ENCODE peak calls at places on chromosomes 4 and X, in nine cellular contexts. One of them, this sample, is unnamed.

GRCh38 chr4:68433582-68433981 is 13.7 kb upstream of the TMPRSS11E start:
- DNase-seq in aorta: no peak
- DNase-seq in hepatocyte: no peak
- DNase-seq in CD8-positive, alpha-beta T cell: no peak
- DNase-seq in transverse colon: no peak
- DNase-seq in heart left ventricle: no peak
- DNase-seq in naive thymus-derived CD4-positive, alpha-beta T cell: no peak
- DNase-seq in right lobe of liver: no peak
- DNase-seq in CD8-positive, alpha-beta memory T cell: no peak
- DNase-seq in this sample: no peak

GRCh38 chr4:6200011-6200921 is at the start of gene JAKMIP1:
- DNase-seq in aorta: peak; percentile 83
- DNase-seq in hepatocyte: peak; percentile 88
- DNase-seq in CD8-positive, alpha-beta T cell: peak; percentile 80
- DNase-seq in transverse colon: peak; percentile 82
- DNase-seq in heart left ventricle: peak; percentile 70
- DNase-seq in naive thymus-derived CD4-positive, alpha-beta T cell: peak; percentile 60
- DNase-seq in right lobe of liver: peak; percentile 79
- DNase-seq in CD8-positive, alpha-beta memory T cell: peak; percentile 83
- DNase-seq in this sample: no peak

GRCh38 chr4:138275946-138276621 is 33.9 kb upstream of the SLC7A11 start:
- DNase-seq in aorta: no peak
- DNase-seq in hepatocyte: no peak
- DNase-seq in CD8-positive, alpha-beta T cell: no peak
- DNase-seq in transverse colon: no peak
- DNase-seq in heart left ventricle: no peak
- DNase-seq in naive thymus-derived CD4-positive, alpha-beta T cell: no peak
- DNase-seq in right lobe of liver: no peak
- DNase-seq in CD8-positive, alpha-beta memory T cell: no peak
- DNase-seq in this sample: no peak

GRCh38 chrX:3939967-3940610 is 226.6 kb upstream of the PRKX start:
- DNase-seq in aorta: no peak
- DNase-seq in hepatocyte: peak; percentile 42
- DNase-seq in CD8-positive, alpha-beta T cell: no peak
- DNase-seq in transverse colon: no peak
- DNase-seq in heart left ventricle: no peak
- DNase-seq in naive thymus-derived CD4-positive, alpha-beta T cell: no peak
- DNase-seq in right lobe of liver: no peak
- DNase-seq in CD8-positive, alpha-beta memory T cell: peak; percentile 4
- DNase-seq in this sample: no peak

GRCh38 chr4:111400736-111401135 is 744.5 kb upstream of the FAM241A start:
- DNase-seq in aorta: no peak
- DNase-seq in hepatocyte: peak; percentile 26
- DNase-seq in CD8-positive, alpha-beta T cell: no peak
- DNase-seq in transverse colon: no peak
- DNase-seq in heart left ventricle: peak; percentile 21
- DNase-seq in naive thymus-derived CD4-positive, alpha-beta T cell: no peak
- DNase-seq in right lobe of liver: no peak
- DNase-seq in CD8-positive, alpha-beta memory T cell: no peak
- DNase-seq in this sample: no peak

GRCh38 chrX:14902536-14902935 is 29.3 kb downstream of the MOSPD2 start:
- DNase-seq in aorta: no peak
- DNase-seq in hepatocyte: no peak
- DNase-seq in CD8-positive, alpha-beta T cell: no peak
- DNase-seq in transverse colon: no peak
- DNase-seq in heart left ventricle: no peak
- DNase-seq in naive thymus-derived CD4-positive, alpha-beta T cell: no peak
- DNase-seq in right lobe of liver: no peak
- DNase-seq in CD8-positive, alpha-beta memory T cell: no peak
- DNase-seq in this sample: no peak

GRCh38 chr4:90099795-90100194 is 27.4 kb upstream of the CCSER1 start:
- DNase-seq in aorta: no peak
- DNase-seq in hepatocyte: no peak
- DNase-seq in CD8-positive, alpha-beta T cell: no peak
- DNase-seq in transverse colon: no peak
- DNase-seq in heart left ventricle: no peak
- DNase-seq in naive thymus-derived CD4-positive, alpha-beta T cell: no peak
- DNase-seq in right lobe of liver: no peak
- DNase-seq in CD8-positive, alpha-beta memory T cell: no peak
- DNase-seq in this sample: no peak

GRCh38 chr4:62898115-62898514 is 1511.1 kb downstream of the TECRL start:
- DNase-seq in aorta: peak; percentile 61
- DNase-seq in hepatocyte: no peak
- DNase-seq in CD8-positive, alpha-beta T cell: no peak
- DNase-seq in transverse colon: no peak
- DNase-seq in heart left ventricle: no peak
- DNase-seq in naive thymus-derived CD4-positive, alpha-beta T cell: no peak
- DNase-seq in right lobe of liver: peak; percentile 41
- DNase-seq in CD8-positive, alpha-beta memory T cell: no peak
- DNase-seq in this sample: no peak

GRCh38 chr4:26854701-26855100 is 5.9 kb upstream of the STIM2 start:
- DNase-seq in aorta: no peak
- DNase-seq in hepatocyte: no peak
- DNase-seq in CD8-positive, alpha-beta T cell: no peak
- DNase-seq in transverse colon: no peak
- DNase-seq in heart left ventricle: no peak
- DNase-seq in naive thymus-derived CD4-positive, alpha-beta T cell: no peak
- DNase-seq in right lobe of liver: no peak
- DNase-seq in CD8-positive, alpha-beta memory T cell: no peak
- DNase-seq in this sample: no peak

GRCh38 chr4:8211229-8211628 is 12.1 kb downstream of the SH3TC1 start:
- DNase-seq in aorta: no peak
- DNase-seq in hepatocyte: no peak
- DNase-seq in CD8-positive, alpha-beta T cell: no peak
- DNase-seq in transverse colon: no peak
- DNase-seq in heart left ventricle: no peak
- DNase-seq in naive thymus-derived CD4-positive, alpha-beta T cell: no peak
- DNase-seq in right lobe of liver: no peak
- DNase-seq in CD8-positive, alpha-beta memory T cell: no peak
- DNase-seq in this sample: no peak

GRCh38 chrX:107581923-107582322 is 46.4 kb upstream of the PRPS1 start:
- DNase-seq in aorta: no peak
- DNase-seq in hepatocyte: no peak
- DNase-seq in CD8-positive, alpha-beta T cell: no peak
- DNase-seq in transverse colon: no peak
- DNase-seq in heart left ventricle: no peak
- DNase-seq in naive thymus-derived CD4-positive, alpha-beta T cell: no peak
- DNase-seq in right lobe of liver: no peak
- DNase-seq in CD8-positive, alpha-beta memory T cell: no peak
- DNase-seq in this sample: no peak

GRCh38 chr4:25233194-25233593 is 639 bp upstream of the PI4K2B start:
- DNase-seq in aorta: no peak
- DNase-seq in hepatocyte: no peak
- DNase-seq in CD8-positive, alpha-beta T cell: no peak
- DNase-seq in transverse colon: no peak
- DNase-seq in heart left ventricle: no peak
- DNase-seq in naive thymus-derived CD4-positive, alpha-beta T cell: no peak
- DNase-seq in right lobe of liver: no peak
- DNase-seq in CD8-positive, alpha-beta memory T cell: no peak
- DNase-seq in this sample: no peak

DNA sequence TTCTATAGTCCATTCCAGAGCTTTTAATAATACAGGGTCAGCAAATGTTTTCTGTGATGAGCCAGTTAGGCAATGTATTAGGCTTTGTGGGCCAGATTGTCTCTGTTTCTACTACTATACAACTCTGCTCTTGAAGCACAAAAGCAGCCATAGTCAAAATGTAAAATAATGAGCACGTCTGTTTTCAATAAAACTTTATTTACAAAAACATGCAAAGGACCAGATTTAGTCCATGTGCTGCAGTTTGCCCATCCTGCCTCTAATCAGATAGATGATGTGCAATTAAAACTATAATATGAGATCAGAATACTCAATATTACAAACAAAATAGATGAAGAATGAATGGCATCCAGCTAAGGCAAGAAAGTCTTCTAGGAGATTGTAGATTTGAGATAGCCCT is 127.8 kb upstream of the FRMPD4 start:
- DNase-seq in aorta: no peak
- DNase-seq in hepatocyte: no peak
- DNase-seq in CD8-positive, alpha-beta T cell: no peak
- DNase-seq in transverse colon: no peak
- DNase-seq in heart left ventricle: no peak
- DNase-seq in naive thymus-derived CD4-positive, alpha-beta T cell: no peak
- DNase-seq in right lobe of liver: no peak
- DNase-seq in CD8-positive, alpha-beta memory T cell: no peak
- DNase-seq in this sample: no peak
- H3K4me1 ChIP-seq in aorta: no peaks in the 10 kb centered on the region
- H3K4me1 ChIP-seq in hepatocyte: no peaks in the 10 kb centered on the region
- H3K4me1 ChIP-seq in CD8-positive, alpha-beta T cell: no peaks in the 10 kb centered on the region
- H3K4me1 ChIP-seq in transverse colon: no peaks in the 10 kb centered on the region
- H3K4me1 ChIP-seq in heart left ventricle: no peaks in the 10 kb centered on the region
- H3K4me1 ChIP-seq in naive thymus-derived CD4-positive, alpha-beta T cell: no peaks in the 10 kb centered on the region
- H3K4me1 ChIP-seq in right lobe of liver: no peaks in the 10 kb centered on the region
- H3K4me1 ChIP-seq in CD8-positive, alpha-beta memory T cell: no peaks in the 10 kb centered on the region
- H3K4me1 ChIP-seq in this sample: no peaks in the 10 kb centered on the region

DNA sequence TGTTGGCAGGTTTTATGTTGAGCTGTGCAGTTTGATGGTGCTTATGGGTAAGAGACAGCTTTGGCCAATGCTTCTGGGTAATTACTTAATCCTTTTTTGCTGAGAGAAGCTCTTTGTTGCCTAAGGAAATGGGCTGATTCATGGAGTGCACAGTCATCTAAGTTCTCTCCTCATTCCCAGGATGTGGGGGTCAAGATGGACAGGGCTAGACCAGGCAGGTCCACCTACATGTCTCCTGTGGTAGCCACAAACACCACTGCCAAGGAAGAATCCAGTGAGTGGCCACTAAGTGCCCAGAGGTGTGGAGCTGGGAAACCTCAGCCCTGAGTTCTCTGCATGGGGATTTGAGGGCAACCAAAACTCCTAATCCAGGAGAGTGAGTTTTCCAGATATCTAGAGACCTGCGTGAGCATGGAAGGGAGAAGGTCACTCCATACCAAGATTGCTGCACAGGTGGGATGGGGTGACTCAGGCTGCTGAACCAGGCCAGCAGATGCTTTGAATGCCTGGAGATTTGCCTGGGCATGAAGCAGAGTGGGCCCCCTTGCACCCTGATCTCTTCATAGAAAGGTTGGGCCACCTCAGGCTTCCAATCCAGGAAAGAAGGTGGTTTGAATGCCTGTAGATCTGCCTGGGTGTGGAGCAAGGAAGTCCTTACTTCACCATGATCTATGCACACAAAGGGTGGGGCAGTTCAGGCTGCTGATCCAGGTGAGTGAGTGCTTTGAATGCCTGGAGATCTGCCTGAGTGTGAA is 234.8 kb upstream of the GNPDA2 start:
- DNase-seq in aorta: no peak
- DNase-seq in hepatocyte: no peak
- DNase-seq in CD8-positive, alpha-beta T cell: no peak
- DNase-seq in transverse colon: no peak
- DNase-seq in heart left ventricle: no peak
- DNase-seq in naive thymus-derived CD4-positive, alpha-beta T cell: no peak
- DNase-seq in right lobe of liver: no peak
- DNase-seq in CD8-positive, alpha-beta memory T cell: no peak
- DNase-seq in this sample: no peak
- H3K27ac ChIP-seq in aorta: no peak overlapping the region
- H3K27ac ChIP-seq in hepatocyte: no peak overlapping the region
- H3K27ac ChIP-seq in CD8-positive, alpha-beta T cell: no peak overlapping the region
- H3K27ac ChIP-seq in transverse colon: no peak overlapping the region
- H3K27ac ChIP-seq in heart left ventricle: no peak overlapping the region
- H3K27ac ChIP-seq in naive thymus-derived CD4-positive, alpha-beta T cell: no peak overlapping the region
- H3K27ac ChIP-seq in right lobe of liver: no peak overlapping the region
- H3K27ac ChIP-seq in CD8-positive, alpha-beta memory T cell: no peak overlapping the region
- H3K27ac ChIP-seq in this sample: no peak overlapping the region

GRCh38 chrX:42096262-42096939 is 173.0 kb upstream of the CASK start:
- DNase-seq in aorta: no peak
- DNase-seq in hepatocyte: peak; percentile 77
- DNase-seq in CD8-positive, alpha-beta T cell: no peak
- DNase-seq in transverse colon: no peak
- DNase-seq in heart left ventricle: peak; percentile 26
- DNase-seq in naive thymus-derived CD4-positive, alpha-beta T cell: no peak
- DNase-seq in right lobe of liver: no peak
- DNase-seq in CD8-positive, alpha-beta memory T cell: no peak
- DNase-seq in this sample: peak; percentile 78

GRCh38 chrX:42094208-42094607 is 170.9 kb upstream of the CASK start:
- DNase-seq in aorta: no peak
- DNase-seq in hepatocyte: peak; percentile 12
- DNase-seq in CD8-positive, alpha-beta T cell: no peak
- DNase-seq in transverse colon: no peak
- DNase-seq in heart left ventricle: no peak
- DNase-seq in naive thymus-derived CD4-positive, alpha-beta T cell: no peak
- DNase-seq in right lobe of liver: no peak
- DNase-seq in CD8-positive, alpha-beta memory T cell: no peak
- DNase-seq in this sample: no peak

GRCh38 chrX:42093756-42094155 is 170.4 kb upstream of the CASK start:
- DNase-seq in aorta: no peak
- DNase-seq in hepatocyte: peak; percentile 10
- DNase-seq in CD8-positive, alpha-beta T cell: no peak
- DNase-seq in transverse colon: no peak
- DNase-seq in heart left ventricle: no peak
- DNase-seq in naive thymus-derived CD4-positive, alpha-beta T cell: no peak
- DNase-seq in right lobe of liver: no peak
- DNase-seq in CD8-positive, alpha-beta memory T cell: no peak
- DNase-seq in this sample: no peak

GRCh38 chrX:42098897-42099296 is 175.5 kb upstream of the CASK start:
- DNase-seq in aorta: no peak
- DNase-seq in hepatocyte: no peak
- DNase-seq in CD8-positive, alpha-beta T cell: no peak
- DNase-seq in transverse colon: no peak
- DNase-seq in heart left ventricle: peak; percentile 20
- DNase-seq in naive thymus-derived CD4-positive, alpha-beta T cell: no peak
- DNase-seq in right lobe of liver: no peak
- DNase-seq in CD8-positive, alpha-beta memory T cell: no peak
- DNase-seq in this sample: no peak

DNA sequence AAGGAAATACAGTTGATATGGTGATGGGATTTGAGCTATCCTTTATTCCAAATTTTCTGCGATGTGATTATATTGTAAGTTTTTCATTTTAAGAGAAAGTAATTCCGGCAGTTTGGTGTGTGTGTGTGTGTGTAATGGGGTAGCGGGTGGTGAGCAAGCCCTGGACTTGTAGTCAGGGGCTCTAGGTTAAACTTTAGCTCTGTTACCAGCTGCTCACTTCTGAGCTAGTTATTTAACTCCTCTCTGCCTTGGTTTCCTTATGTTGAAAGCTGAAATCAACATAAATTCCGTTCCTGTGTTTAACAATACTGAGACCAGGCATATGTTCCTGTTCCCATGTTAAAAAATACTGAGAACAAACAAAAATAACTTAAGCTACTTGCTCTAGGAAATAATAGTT is 174.1 kb upstream of the CASK start:
- DNase-seq in aorta: no peak
- DNase-seq in hepatocyte: no peak
- DNase-seq in CD8-positive, alpha-beta T cell: no peak
- DNase-seq in transverse colon: no peak
- DNase-seq in heart left ventricle: no peak
- DNase-seq in naive thymus-derived CD4-positive, alpha-beta T cell: no peak
- DNase-seq in right lobe of liver: no peak
- DNase-seq in CD8-positive, alpha-beta memory T cell: no peak
- DNase-seq in this sample: no peak
- H3K9me3 ChIP-seq in aorta: no peaks in the 10 kb centered on the region
- H3K9me3 ChIP-seq in hepatocyte: no peaks in the 10 kb centered on the region
- H3K9me3 ChIP-seq in CD8-positive, alpha-beta T cell: no peaks in the 10 kb centered on the region
- H3K9me3 ChIP-seq in transverse colon: no peaks in the 10 kb centered on the region
- H3K9me3 ChIP-seq in heart left ventricle: no peaks in the 10 kb centered on the region
- H3K9me3 ChIP-seq in naive thymus-derived CD4-positive, alpha-beta T cell: no peaks in the 10 kb centered on the region
- H3K9me3 ChIP-seq in right lobe of liver: no peaks in the 10 kb centered on the region
- H3K9me3 ChIP-seq in CD8-positive, alpha-beta memory T cell: no peaks in the 10 kb centered on the region
- H3K9me3 ChIP-seq in this sample: no peaks in the 10 kb centered on the region

DNA sequence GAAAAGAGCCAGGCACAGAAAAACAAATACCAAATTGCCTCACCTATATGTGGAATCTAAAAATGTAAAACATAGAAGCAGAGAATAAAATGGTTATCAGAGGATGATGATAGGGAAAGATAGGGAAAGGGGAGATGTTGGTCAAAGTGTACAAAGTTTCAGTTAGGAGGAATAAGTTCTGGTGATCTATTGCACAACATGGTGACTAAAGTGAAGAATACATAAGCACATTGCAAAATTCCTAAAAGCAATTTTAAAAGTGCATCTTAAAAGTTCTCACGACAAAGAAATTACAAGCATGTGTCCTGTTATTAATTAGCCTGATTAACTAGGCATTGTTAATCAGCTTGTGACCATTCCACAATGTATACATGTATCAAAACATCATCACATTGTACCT is 136.0 kb downstream of the GABRG1 start:
- DNase-seq in aorta: no peak
- DNase-seq in hepatocyte: no peak
- DNase-seq in CD8-positive, alpha-beta T cell: no peak
- DNase-seq in transverse colon: no peak
- DNase-seq in heart left ventricle: no peak
- DNase-seq in naive thymus-derived CD4-positive, alpha-beta T cell: no peak
- DNase-seq in right lobe of liver: no peak
- DNase-seq in CD8-positive, alpha-beta memory T cell: no peak
- DNase-seq in this sample: no peak
- H3K4me1 ChIP-seq in aorta: no peaks in the 10 kb centered on the region
- H3K4me1 ChIP-seq in hepatocyte: no peaks in the 10 kb centered on the region
- H3K4me1 ChIP-seq in CD8-positive, alpha-beta T cell: no peaks in the 10 kb centered on the region
- H3K4me1 ChIP-seq in transverse colon: no peaks in the 10 kb centered on the region
- H3K4me1 ChIP-seq in heart left ventricle: no peaks in the 10 kb centered on the region
- H3K4me1 ChIP-seq in naive thymus-derived CD4-positive, alpha-beta T cell: no peaks in the 10 kb centered on the region
- H3K4me1 ChIP-seq in right lobe of liver: no peaks in the 10 kb centered on the region
- H3K4me1 ChIP-seq in CD8-positive, alpha-beta memory T cell: no peaks in the 10 kb centered on the region
- H3K4me1 ChIP-seq in this sample: no peaks in the 10 kb centered on the region

This sample was measured in right atrium auricular region.